ENCODE peak calls at places on chromosome 6, in nine cellular contexts. Y is NCI-H1694 treated with DMSO at 0.1 percent for 48 hours; F is AG04449; K is stimulated activated CD4-positive, alpha-beta T cell treated with anti-CD3 and anti-CD28 coated beads, Interleukin-12 subunit alpha, Interleukin-12 subunit beta, amount 100 ng/mL, for 4 hours; N is NCI-H2107; L is foreskin fibroblast; G is adrenal gland; Z is HuH-7.5; R is T-helper 2 cell. E is an unnamed sample.

GRCh38 chr6:17405944-17406245 is 12.5 kb downstream of the CAP2 start:
- DNase-seq in Y (no peak), F (no peak), K (no peak), N (no peak), L (no peak), G (no peak), Z (no peak), R (no peak), E (no peak)

GRCh38 chr6:158660331-158660730 is 10.5 kb downstream of the SYTL3 start:
- DNase-seq in Y (no peak), F (no peak), K (no peak), N (peak; percentile 82), L (no peak), G (no peak), Z (peak; percentile 54), R (peak; percentile 58), E (peak; percentile 43)

GRCh38 chr6:170143401-170144150 is 147.3 kb downstream of the DLL1 start:
- DNase-seq in Y (no peak), F (no peak), K (no peak), N (no peak), L (no peak), G (no peak), Z (no peak), R (no peak), E (no peak)

GRCh38 chr6:84696181-84696580 is 68.2 kb downstream of the TBX18 start:
- DNase-seq in Y (no peak), F (no peak), K (no peak), N (no peak), L (no peak), G (no peak), Z (no peak), R (no peak), E (no peak)

GRCh38 chr6:144931172-144932035 is 646.3 kb downstream of the UTRN start:
- DNase-seq in Y (peak; percentile 0), F (no peak), K (peak; percentile 9), N (peak; percentile 11), L (peak; percentile 34), G (peak; percentile 34), Z (no peak), R (peak; percentile 42), E (no peak)

GRCh38 chr6:166575190-166575589 is 11.3 kb downstream of the RAMACL start:
- DNase-seq in Y (no peak), F (no peak), K (no peak), N (no peak), L (no peak), G (no peak), Z (no peak), R (no peak), E (no peak)

GRCh38 chr6:35411066-35411465 is 41.1 kb upstream of the FANCE start:
- DNase-seq in Y (no peak), F (no peak), K (no peak), N (no peak), L (no peak), G (no peak), Z (no peak), R (peak; percentile 65), E (no peak)

GRCh38 chr6:57173056-57173885 is 1.1 kb downstream of the BAG2 start:
- DNase-seq in Y (no peak), F (no peak), K (peak; percentile 22), N (no peak), L (peak; percentile 15), G (peak; percentile 37), Z (peak; percentile 16), R (peak; percentile 66), E (no peak)

GRCh38 chr6:41581381-41581991 is 35.3 kb downstream of the FOXP4 start:
- DNase-seq in Y (no peak), F (no peak), K (no peak), N (no peak), L (peak; percentile 86), G (peak; percentile 84), Z (no peak), R (no peak), E (peak; percentile 93)

GRCh38 chr6:142155091-142155490 is 8.0 kb downstream of the VTA1 start:
- DNase-seq in Y (no peak), F (no peak), K (no peak), N (no peak), L (no peak), G (no peak), Z (no peak), R (no peak), E (no peak)

GRCh38 chr6:736657-737446 is 43.9 kb upstream of the EXOC2 start:
- DNase-seq in Y (no peak), F (no peak), K (no peak), N (no peak), L (no peak), G (no peak), Z (no peak), R (peak; percentile 44), E (no peak)

GRCh38 chr6:43741829-43742228 is 28.2 kb upstream of the VEGFA start:
- DNase-seq in Y (no peak), F (no peak), K (no peak), N (no peak), L (no peak), G (no peak), Z (no peak), R (no peak), E (no peak)

GRCh38 chr6:48747471-48747870 is 636.5 kb upstream of the PTCHD4 start:
- DNase-seq in Y (no peak), F (no peak), K (no peak), N (no peak), L (no peak), G (no peak), Z (no peak), R (no peak), E (no peak)

GRCh38 chr6:167787896-167788530 is 38.7 kb upstream of the AFDN start:
- DNase-seq in Y (peak; percentile 83), F (no peak), K (no peak), N (no peak), L (no peak), G (no peak), Z (no peak), R (no peak), E (no peak)

GRCh38 chr6:100979269-100979668 is 98.1 kb upstream of the ASCC3 start:
- DNase-seq in Y (no peak), F (no peak), K (no peak), N (no peak), L (no peak), G (no peak), Z (no peak), R (no peak), E (no peak)

GRCh38 chr6:211856-212497 is 80.3 kb upstream of the DUSP22 start:
- DNase-seq in Y (no peak), F (no peak), K (no peak), N (no peak), L (no peak), G (no peak), Z (no peak), R (no peak), E (no peak)

GRCh38 chr6:170456886-170457698 is 96.0 kb downstream of the PSMB1 start:
- DNase-seq in Y (no peak), F (no peak), K (no peak), N (no peak), L (no peak), G (no peak), Z (no peak), R (no peak), E (no peak)

GRCh38 chr6:17204548-17204947 is 76.6 kb upstream of the RBM24 start:
- DNase-seq in Y (no peak), F (no peak), K (no peak), N (no peak), L (no peak), G (no peak), Z (no peak), R (no peak), E (no peak)

GRCh38 chr6:118894425-118895240 is 681 bp downstream of the ASF1A start:
- DNase-seq in Y (no peak), F (no peak), K (peak; percentile 46), N (no peak), L (peak; percentile 70), G (peak; percentile 80), Z (peak; percentile 26), R (peak; percentile 80), E (peak; percentile 37)

GRCh38 chr6:133730881-133731280 is 158.0 kb upstream of the TCF21 start:
- DNase-seq in Y (no peak), F (no peak), K (no peak), N (no peak), L (peak; percentile 39), G (no peak), Z (no peak), R (no peak), E (no peak)

GRCh38 chr6:108277831-108278230 is 17.0 kb upstream of the SNX3 start:
- DNase-seq in Y (no peak), F (no peak), K (no peak), N (no peak), L (peak; percentile 3), G (no peak), Z (no peak), R (no peak), E (no peak)

GRCh38 chr6:154266560-154267134 is 90.0 kb downstream of the IPCEF1 start:
- DNase-seq in Y (no peak), F (no peak), K (no peak), N (no peak), L (no peak), G (no peak), Z (no peak), R (no peak), E (no peak)

GRCh38 chr6:71254323-71254722 is 34.3 kb upstream of the OGFRL1 start:
- DNase-seq in Y (peak; percentile 79), F (no peak), K (no peak), N (no peak), L (no peak), G (no peak), Z (no peak), R (no peak), E (no peak)

GRCh38 chr6:36848658-36849441 is 9.6 kb upstream of the CPNE5 start:
- DNase-seq in Y (no peak), F (no peak), K (no peak), N (no peak), L (no peak), G (no peak), Z (no peak), R (no peak), E (no peak)

GRCh38 chr6:159801935-159802334 is 1.9 kb downstream of the PNLDC1 start:
- DNase-seq in Y (no peak), F (no peak), K (no peak), N (no peak), L (peak; percentile 16), G (no peak), Z (no peak), R (no peak), E (no peak)

GRCh38 chr6:166237611-166238010 is 70.0 kb upstream of the TBXT start:
- DNase-seq in Y (no peak), F (peak; percentile 5), K (no peak), N (no peak), L (no peak), G (no peak), Z (no peak), R (no peak), E (no peak)

GRCh38 chr6:105805581-105806023 is 280.5 kb upstream of the PRDM1 start:
- DNase-seq in Y (no peak), F (no peak), K (no peak), N (no peak), L (peak; percentile 65), G (peak; percentile 21), Z (no peak), R (no peak), E (no peak)

GRCh38 chr6:43115365-43115764 is 39.3 kb downstream of the PTK7 start:
- DNase-seq in Y (no peak), F (no peak), K (no peak), N (no peak), L (no peak), G (no peak), Z (no peak), R (no peak), E (no peak)

GRCh38 chr6:2663123-2663522 is 87.6 kb downstream of the MYLK4 start:
- DNase-seq in Y (no peak), F (no peak), K (no peak), N (no peak), L (no peak), G (no peak), Z (no peak), R (peak; percentile 32), E (no peak)

GRCh38 chr6:28657367-28657755 is 131.7 kb downstream of the GPX5 start:
- DNase-seq in Y (no peak), F (no peak), K (no peak), N (no peak), L (no peak), G (no peak), Z (no peak), R (no peak), E (no peak)